ENCODE peak calls at places on chromosomes 1 and 21, in four cellular contexts. L, M, N and H are unnamed samples.

GRCh38 chr1:150165622-150166612 is 16.2 kb downstream of the PLEKHO1 start:
- DNase-seq in L (no peak), M (peak; percentile 78), N (peak; percentile 62), H (no peak)

GRCh38 chr1:228698017-228698329 is 37.3 kb upstream of the RHOU start:
- DNase-seq in L (no peak), M (no peak), N (no peak), H (no peak)

GRCh38 chr1:201597551-201598230 is 58.8 kb downstream of the NAV1 start:
- DNase-seq in L (no peak), M (no peak), N (peak; percentile 74), H (no peak)

GRCh38 chr1:33435096-33435820 is 4.4 kb upstream of the PHC2 start:
- DNase-seq in L (no peak), M (no peak), N (no peak), H (no peak)

GRCh38 chr1:160674415-160674814 is 27.6 kb upstream of the SLAMF1 start:
- DNase-seq in L (no peak), M (peak; percentile 96), N (no peak), H (no peak)

GRCh38 chr1:76668046-76668445 is 199.2 kb upstream of the ST6GALNAC5 start:
- DNase-seq in L (no peak), M (peak; percentile 14), N (no peak), H (no peak)

GRCh38 chr1:15836772-15837669 is 10.5 kb upstream of the SPEN start:
- DNase-seq in L (no peak), M (peak; percentile 51), N (no peak), H (no peak)

GRCh38 chr1:170739803-170740202 is 75.9 kb downstream of the PRRX1 start:
- DNase-seq in L (no peak), M (no peak), N (no peak), H (no peak)

GRCh38 chr1:155127672-155128468 is at the start of gene EFNA1:
- DNase-seq in L (no peak), M (no peak), N (no peak), H (no peak)

GRCh38 chr21:15301736-15302135 is 236.9 kb upstream of the NRIP1 start:
- DNase-seq in L (no peak), M (no peak), N (no peak), H (no peak)

GRCh38 chr1:210898473-210898872 is 235.5 kb downstream of the KCNH1 start:
- DNase-seq in L (no peak), M (no peak), N (no peak), H (no peak)

GRCh38 chr1:83958704-83959103 is 40.2 kb downstream of the TTLL7 start:
- DNase-seq in L (no peak), M (no peak), N (no peak), H (no peak)

GRCh38 chr1:19179597-19180271 is 30.3 kb downstream of the UBR4 start:
- DNase-seq in L (no peak), M (peak; percentile 19), N (no peak), H (no peak)

GRCh38 chr1:244296447-244296846 is 155.3 kb downstream of the ADSS2 start:
- DNase-seq in L (no peak), M (no peak), N (no peak), H (no peak)

GRCh38 chr1:43522431-43522775 is 8.3 kb upstream of the PTPRF start:
- DNase-seq in L (no peak), M (no peak), N (no peak), H (no peak)

GRCh38 chr1:230913496-230913895 is 45.2 kb upstream of the C1orf198 start:
- DNase-seq in L (no peak), M (no peak), N (no peak), H (no peak)

GRCh38 chr1:187306671-187307415 is 478.1 kb downstream of the PLA2G4A start:
- DNase-seq in L (no peak), M (no peak), N (no peak), H (no peak)

GRCh38 chr1:242187816-242188215 is 188.9 kb upstream of the MAP1LC3C start:
- DNase-seq in L (no peak), M (no peak), N (no peak), H (no peak)

GRCh38 chr1:236677641-236678235 is 8.6 kb upstream of the ACTN2 start:
- DNase-seq in L (peak; percentile 13), M (no peak), N (no peak), H (no peak)

GRCh38 chr1:6960291-6960758 is 175.1 kb downstream of the CAMTA1 start:
- DNase-seq in L (no peak), M (no peak), N (no peak), H (no peak)

GRCh38 chr1:208088319-208088718 is 155.9 kb downstream of the PLXNA2 start:
- DNase-seq in L (no peak), M (no peak), N (no peak), H (no peak)

GRCh38 chr21:33968082-33968997 is 52.7 kb upstream of the ATP5PO start:
- DNase-seq in L (peak; percentile 22), M (peak; percentile 80), N (peak; percentile 55), H (no peak)

GRCh38 chr1:117527566-117528102 is 78.2 kb upstream of the TENT5C start:
- DNase-seq in L (no peak), M (no peak), N (no peak), H (no peak)

GRCh38 chr1:1425753-1426495 is 4.8 kb upstream of the ANKRD65 start:
- DNase-seq in L (no peak), M (no peak), N (no peak), H (no peak)

GRCh38 chr1:18874600-18874999 is 15.1 kb upstream of the TAS1R2 start:
- DNase-seq in L (no peak), M (no peak), N (no peak), H (no peak)

GRCh38 chr1:83064589-83065242 is 934.2 kb downstream of the TTLL7 start:
- DNase-seq in L (no peak), M (no peak), N (no peak), H (no peak)

GRCh38 chr1:229431270-229432115 is 2.4 kb downstream of the ACTA1 start:
- DNase-seq in L (no peak), M (no peak), N (no peak), H (no peak)

GRCh38 chr1:55033215-55033614 is 6.1 kb upstream of the PCSK9 start:
- DNase-seq in L (no peak), M (no peak), N (no peak), H (no peak)

GRCh38 chr1:84077476-84078107 is 66.5 kb upstream of the PRKACB start:
- DNase-seq in L (peak; percentile 18), M (peak; percentile 89), N (peak; percentile 64), H (peak; percentile 17)

GRCh38 chr1:110686188-110686587 is 11.4 kb upstream of the KCNA3 start:
- DNase-seq in L (no peak), M (peak; percentile 31), N (no peak), H (no peak)

GRCh38 chr1:220552672-220553258 is 24.8 kb downstream of the MARK1 start:
- DNase-seq in L (no peak), M (no peak), N (no peak), H (no peak)

GRCh38 chr1:201223852-201224670 is 33.4 kb downstream of the IGFN1 start:
- DNase-seq in L (no peak), M (no peak), N (no peak), H (no peak)

GRCh38 chr1:223683586-223684487 is 18.3 kb upstream of the CAPN8 start:
- DNase-seq in L (peak; percentile 52), M (peak; percentile 37), N (no peak), H (no peak)

GRCh38 chr1:100187912-100188311 is 9.9 kb upstream of the LRRC39 start:
- DNase-seq in L (no peak), M (no peak), N (no peak), H (no peak)

GRCh38 chr1:205988585-205988995 is 14.6 kb downstream of the RAB7B start:
- DNase-seq in L (no peak), M (no peak), N (no peak), H (no peak)

GRCh38 chr1:61406467-61406866 is 318.5 kb downstream of the TM2D1 start:
- DNase-seq in L (no peak), M (no peak), N (no peak), H (no peak)

GRCh38 chr1:53634571-53634979 is 104.4 kb downstream of the GLIS1 start:
- DNase-seq in L (no peak), M (no peak), N (no peak), H (no peak)

GRCh38 chr1:13793088-13793730 is 93.2 kb downstream of the PRDM2 start:
- DNase-seq in L (no peak), M (no peak), N (no peak), H (no peak)

GRCh38 chr1:150272379-150272840 is at the start of gene C1orf54:
- DNase-seq in L (peak; percentile 57), M (no peak), N (no peak), H (no peak)

GRCh38 chr1:5648410-5649165 is 343.6 kb downstream of the NPHP4 start:
- DNase-seq in L (no peak), M (peak; percentile 24), N (no peak), H (no peak)
- H3K9me3 ChIP-seq in L (peaks cover 3% of the 10 kb centered on the region), M (no peaks in the 10 kb centered on the region), N (no peaks in the 10 kb centered on the region), H (no peaks in the 10 kb centered on the region)

DNA sequence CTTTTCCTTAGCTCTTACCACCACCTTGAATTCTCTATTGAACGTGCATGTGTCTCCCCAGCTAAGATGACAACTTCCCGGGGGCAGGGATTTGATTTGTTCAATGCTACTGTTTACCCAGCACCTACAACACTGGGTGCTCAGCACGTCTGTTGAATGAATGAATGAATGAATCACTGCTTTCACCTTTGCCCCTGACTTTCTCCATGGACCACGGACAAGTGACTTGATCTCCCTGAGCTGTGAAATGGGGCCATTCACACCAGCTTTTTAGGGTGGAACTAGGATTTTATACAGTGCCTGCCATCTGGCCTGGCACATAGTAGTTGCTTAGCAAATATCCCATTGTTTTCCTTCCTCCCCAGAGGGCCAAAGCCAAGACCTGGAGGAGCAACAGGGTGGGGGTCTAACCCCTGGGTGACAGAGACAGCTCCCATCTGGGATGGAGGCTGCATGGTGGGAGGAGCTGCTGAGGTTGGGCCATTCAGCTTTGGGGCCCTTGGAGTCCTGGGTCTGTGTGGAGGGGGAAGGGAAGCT is 15.7 kb downstream of the TNFRSF1B start:
- DNase-seq in L (no peak), M (no peak), N (no peak), H (no peak)
- H3K4me1 ChIP-seq in L (peaks cover 3% of the 10 kb centered on the region), M (peaks cover 8% of the 10 kb centered on the region), N (peaks cover 10% of the 10 kb centered on the region), H (peaks cover 41% of the 10 kb centered on the region)

GRCh38 chr1:69220672-69221071 is 347.1 kb upstream of the LRRC7 start:
- DNase-seq in L (no peak), M (no peak), N (no peak), H (no peak)
- H3K27ac ChIP-seq in L (no peak overlapping the region), M (no peak overlapping the region), N (no peak overlapping the region), H (no peak overlapping the region)

DNA sequence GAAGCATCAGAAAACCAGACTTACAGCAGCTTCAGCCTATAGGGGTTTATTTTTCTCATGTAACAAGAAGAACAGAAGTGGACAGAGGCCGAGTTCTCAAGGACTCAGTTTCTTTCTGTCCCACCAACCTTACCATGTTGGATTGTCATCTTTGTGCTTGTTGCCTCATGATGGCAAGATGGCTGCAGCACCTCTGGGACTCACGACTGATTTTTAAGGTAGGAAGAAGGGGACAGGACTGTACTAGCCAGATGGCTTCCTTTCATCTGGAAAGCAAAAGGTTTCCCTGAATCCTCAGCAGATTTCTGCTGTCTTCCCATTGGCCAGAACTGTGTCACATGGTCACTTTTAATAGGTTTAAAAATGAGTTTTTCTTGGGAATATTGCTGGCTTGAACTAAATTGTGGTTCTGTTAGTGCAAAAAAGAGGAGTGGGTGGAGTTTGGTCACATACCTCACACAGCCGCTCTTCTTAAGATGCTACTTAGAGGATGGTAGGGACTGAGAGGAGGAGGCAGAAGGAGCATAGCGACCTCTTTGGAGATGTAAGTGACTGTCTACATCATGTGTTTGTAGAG is 48.1 kb upstream of the ENAH start:
- DNase-seq in L (no peak), M (no peak), N (no peak), H (no peak)
- H3K9me3 ChIP-seq in L (no peaks in the 10 kb centered on the region), M (no peaks in the 10 kb centered on the region), N (no peaks in the 10 kb centered on the region), H (no peaks in the 10 kb centered on the region)